ENCODE peak calls at places on chromosome 15, in nine cellular contexts. A is cardiac fibroblast, E is HFF-Myc, O is fibroblast of the aortic adventitia, N is activated B cell treated with CpG ODN at 0.5 μM for 24 hours, B is neural crest cell, H is prostate gland, V is fibroblast of lung, T is glutamatergic neuron. Q is an unnamed sample.

GRCh38 chr15:70299931-70300858 is 202.5 kb upstream of the TLE3 start:
- DNase-seq in T (no peak), N (peak), A (no peak), O (no peak), H (no peak), V (no peak), E (no peak), B (no peak), Q (no peak)

GRCh38 chr15:76964157-76964556 is 30.8 kb upstream of the PSTPIP1 start:
- DNase-seq in B (no peak), H (no peak), A (peak), E (no peak), O (no peak), T (no peak), V (no peak), N (no peak), Q (no peak)

GRCh38 chr15:78264304-78265136 is at the start of gene DNAJA4:
- DNase-seq in T (peak), H (peak), A (peak), E (no peak), N (peak), V (peak), B (no peak), O (no peak), Q (peak)

GRCh38 chr15:31333119-31333518 is 6.5 kb downstream of the KLF13 start:
- DNase-seq in E (no peak), V (no peak), A (no peak), T (no peak), O (no peak), N (no peak), H (no peak), B (no peak), Q (no peak)

GRCh38 chr15:40308844-40309189 is 1.1 kb upstream of the PLCB2 start:
- DNase-seq in A (no peak), V (no peak), E (no peak), T (no peak), H (no peak), O (no peak), B (no peak), N (no peak), Q (no peak)

GRCh38 chr15:51132384-51133139 is 37.9 kb upstream of the TNFAIP8L3 start:
- DNase-seq in N (no peak), E (no peak), T (peak), O (peak), B (peak), A (peak), V (peak), H (no peak), Q (peak)

GRCh38 chr15:73317651-73318462 is 50.9 kb downstream of the HCN4 start:
- DNase-seq in A (no peak), T (no peak), B (no peak), N (no peak), E (no peak), V (no peak), O (no peak), H (no peak), Q (no peak)

GRCh38 chr15:69760263-69760855 is 307.7 kb downstream of the RPLP1 start:
- DNase-seq in B (no peak), A (peak), E (no peak), T (no peak), N (no peak), O (peak), V (peak), H (no peak), Q (no peak)

GRCh38 chr15:92655178-92655995 is at the start of gene FAM174B:
- DNase-seq in O (no peak), V (peak), E (no peak), B (peak), H (peak), A (no peak), T (peak), N (no peak), Q (peak)

GRCh38 chr15:99424978-99425665 is 140.7 kb upstream of the MEF2A start:
- DNase-seq in T (peak), E (peak), B (no peak), H (no peak), V (peak), O (peak), N (peak), A (peak), Q (peak)

GRCh38 chr15:99102332-99103235 is 2.3 kb upstream of the SYNM start:
- DNase-seq in E (no peak), B (no peak), O (no peak), T (no peak), H (no peak), V (no peak), A (no peak), N (no peak), Q (no peak)

GRCh38 chr15:76321602-76322001 is 10.3 kb upstream of the ETFA start:
- DNase-seq in B (no peak), V (no peak), A (no peak), E (no peak), N (no peak), T (no peak), O (no peak), H (no peak), Q (no peak)

GRCh38 chr15:42577514-42578031 is 2.2 kb downstream of the STARD9 start:
- DNase-seq in N (no peak), T (no peak), V (peak), E (no peak), O (peak), B (no peak), A (peak), H (no peak), Q (no peak)

GRCh38 chr15:31341036-31341435 is 14.4 kb downstream of the KLF13 start:
- DNase-seq in T (no peak), O (no peak), E (no peak), N (no peak), A (no peak), B (no peak), H (no peak), V (no peak), Q (no peak)

GRCh38 chr15:101522091-101522490 is 32.6 kb upstream of the PCSK6 start:
- DNase-seq in A (no peak), H (no peak), V (no peak), E (no peak), T (no peak), O (no peak), N (no peak), B (no peak), Q (no peak)

GRCh38 chr15:78075490-78076230 is 1.9 kb downstream of the TBC1D2B start:
- DNase-seq in B (no peak), H (peak), A (peak), E (no peak), V (peak), T (peak), N (no peak), O (peak), Q (peak)

GRCh38 chr15:43794269-43795037 is 2.3 kb downstream of the SERF2 start:
- DNase-seq in T (no peak), B (no peak), V (peak), N (no peak), O (no peak), A (peak), H (no peak), E (no peak), Q (peak)

GRCh38 chr15:94555842-94556516 is 324.6 kb downstream of the MCTP2 start:
- DNase-seq in A (no peak), V (no peak), T (no peak), H (no peak), B (no peak), E (no peak), N (no peak), O (no peak), Q (no peak)

DNA sequence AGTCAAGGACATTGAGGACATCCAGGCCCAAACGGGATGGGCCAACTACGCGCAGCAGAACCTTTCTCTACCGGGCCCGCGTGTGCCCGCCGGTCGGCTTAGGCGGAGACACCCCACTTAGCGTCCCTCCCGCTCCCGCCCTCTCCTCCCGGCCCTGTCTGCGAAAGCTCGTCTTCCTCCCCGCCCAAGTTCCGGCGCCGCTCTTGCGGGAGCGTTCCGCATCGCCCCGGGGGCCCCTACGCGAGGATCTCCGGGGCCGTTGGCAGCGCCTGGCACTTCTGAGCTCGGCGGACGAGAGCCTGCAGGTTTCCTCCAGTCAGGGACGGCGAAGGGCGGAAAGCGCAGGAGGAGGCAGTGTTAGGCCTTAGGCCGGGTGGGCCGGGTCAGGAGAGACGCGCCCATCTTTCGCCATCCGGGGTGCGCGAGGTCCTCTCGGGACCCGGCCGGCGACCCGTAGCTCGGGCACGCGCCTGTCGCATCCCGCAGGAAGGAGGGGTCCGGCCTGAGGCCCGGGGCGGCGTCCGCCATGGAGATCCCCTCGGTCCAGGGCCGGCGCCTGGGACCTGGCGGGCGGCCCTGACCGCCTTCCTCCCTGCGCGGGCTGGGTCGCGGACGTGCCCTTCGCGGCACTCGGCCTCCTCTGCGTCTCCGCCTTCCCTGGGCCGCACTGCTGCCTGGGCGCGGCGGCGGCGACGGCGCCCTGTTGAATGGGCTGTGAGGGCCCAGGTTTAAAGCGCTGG is at the start of gene FEM1B:
- DNase-seq in A (peak), T (peak), O (peak), E (peak), B (peak), V (peak), H (peak), N (peak), Q (peak)
- TF ChIP-seq CTCF in A (no peak), T (no peak), O (no peak), E (no peak), B (no peak), V (no peak), H (peak), N (no peak), Q (no peak)

DNA sequence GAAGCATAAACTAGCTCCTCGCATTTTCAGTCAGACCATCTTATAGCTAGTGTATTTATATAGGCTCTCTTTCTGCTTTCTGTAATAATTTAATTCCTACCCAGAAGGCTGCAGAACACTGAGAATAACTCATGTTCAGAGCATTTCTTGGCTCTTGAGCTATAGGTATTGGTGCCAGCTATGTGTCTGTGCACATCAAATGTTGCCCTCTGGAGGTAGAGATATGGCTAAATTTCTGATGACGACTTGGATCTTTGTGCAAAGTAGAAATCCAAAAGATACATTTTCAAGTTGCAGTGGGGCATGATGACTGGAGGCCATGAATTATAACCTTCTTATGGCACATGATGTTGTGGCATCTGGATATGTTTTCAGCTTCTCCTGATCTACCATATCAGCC is 336.2 kb upstream of the TPM1 start:
- DNase-seq in H (no peak), T (no peak), V (peak), E (no peak), B (no peak), A (peak), O (peak), N (no peak), Q (no peak)
- TF ChIP-seq CTCF in H (no peak), T (no peak), V (no peak), E (no peak), B (no peak), A (no peak), O (no peak), N (no peak), Q (peak)

GRCh38 chr15:44813231-44813630 is 76.9 kb downstream of the TRIM69 start:
- DNase-seq in N (no peak), A (no peak), H (no peak), B (no peak), V (no peak), T (no peak), E (no peak), O (no peak), Q (no peak)

GRCh38 chr15:44811347-44811746 is 75.0 kb downstream of the TRIM69 start:
- DNase-seq in B (no peak), H (no peak), T (no peak), A (no peak), O (no peak), V (no peak), N (no peak), E (no peak), Q (no peak)

GRCh38 chr15:44808557-44808956 is 72.2 kb downstream of the TRIM69 start:
- DNase-seq in A (no peak), E (no peak), N (no peak), V (no peak), B (no peak), H (no peak), T (no peak), O (no peak), Q (no peak)

GRCh38 chr15:44810237-44810636 is 73.9 kb downstream of the TRIM69 start:
- DNase-seq in E (no peak), O (no peak), V (no peak), H (peak), A (no peak), N (no peak), B (no peak), T (no peak), Q (no peak)

GRCh38 chr15:44812029-44812517 is 75.7 kb downstream of the TRIM69 start:
- DNase-seq in B (no peak), V (no peak), H (peak), N (no peak), E (no peak), T (no peak), A (no peak), O (no peak), Q (no peak)
- TF ChIP-seq CTCF in B (no peak), V (no peak), H (no peak), N (no peak), E (no peak), T (no peak), A (no peak), O (no peak), Q (no peak)

DNA sequence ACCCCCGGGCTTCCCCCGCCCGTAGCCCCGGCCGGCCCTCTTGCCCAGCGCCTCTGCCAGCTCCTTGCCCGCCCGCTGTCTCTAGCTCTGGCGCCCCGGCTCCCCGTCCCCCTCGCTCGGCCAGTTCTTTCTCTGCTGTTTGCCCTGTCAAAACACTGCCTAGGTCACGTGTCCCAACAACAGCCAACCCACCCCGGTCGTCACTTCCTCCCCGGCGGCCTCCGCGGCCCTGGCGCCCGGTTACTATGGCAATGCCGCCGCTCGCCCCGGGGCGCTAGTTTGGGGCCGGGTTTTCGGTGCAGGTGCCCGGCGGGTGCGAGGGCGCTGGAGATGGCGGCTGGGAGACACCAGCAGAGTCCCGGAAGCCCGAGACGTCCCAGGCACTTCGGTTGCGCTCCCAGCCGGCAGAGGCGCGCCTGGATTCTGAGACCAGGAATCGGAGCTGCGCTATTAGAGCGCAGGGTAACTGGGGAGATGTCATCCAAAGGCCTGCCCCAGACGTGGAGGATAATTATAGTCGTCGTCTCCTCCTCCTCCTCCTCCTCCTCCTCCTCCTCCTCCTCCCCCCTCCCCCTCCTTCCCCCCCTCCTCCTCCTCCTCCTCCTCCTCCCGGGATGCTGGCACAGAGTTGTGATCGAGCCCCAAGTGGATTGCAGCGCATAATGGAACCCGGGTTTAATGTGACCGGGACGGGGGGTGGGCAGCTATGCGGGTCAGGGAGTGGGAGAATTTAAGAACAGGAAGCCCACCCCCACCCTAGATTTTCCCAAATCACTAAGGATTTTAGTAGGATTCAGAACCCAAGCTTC is at the start of gene ATOSA:
- DNase-seq in H (peak), E (peak), V (peak), O (peak), A (peak), T (peak), N (peak), B (peak), Q (peak)
- TF ChIP-seq CTCF in H (peak), E (no peak), V (peak), O (peak), A (peak), T (no peak), N (no peak), B (peak), Q (no peak)

DNA sequence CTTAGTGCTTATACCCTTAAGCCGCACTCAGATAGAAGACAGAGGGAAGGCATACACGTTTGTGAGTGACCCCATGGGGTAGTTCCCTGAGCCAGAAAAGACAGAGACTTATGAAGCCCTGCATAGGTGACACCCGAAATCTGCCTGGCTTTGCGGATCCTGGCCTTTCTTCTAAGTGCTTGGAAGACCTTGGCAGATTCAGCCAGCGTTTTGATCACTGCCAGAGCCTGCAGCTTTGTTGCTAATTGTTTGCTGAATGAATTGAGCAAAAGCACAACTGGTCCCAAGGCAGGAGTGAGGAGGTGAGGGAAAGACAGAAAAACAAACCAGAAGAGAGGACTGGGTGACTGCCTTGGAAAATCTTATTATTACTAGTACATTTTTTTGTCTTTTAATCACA is 168.3 kb upstream of the ICE2 start:
- DNase-seq in N (no peak), H (no peak), O (no peak), A (no peak), E (no peak), V (no peak), B (no peak), T (no peak), Q (no peak)
- TF ChIP-seq CTCF in N (no peak), H (no peak), O (no peak), A (no peak), E (no peak), V (no peak), B (no peak), T (no peak), Q (no peak)

GRCh38 chr15:89359471-89360293 is 25.1 kb upstream of the POLG start:
- DNase-seq in O (no peak), E (no peak), T (no peak), N (no peak), H (no peak), A (no peak), B (no peak), V (no peak), Q (no peak)

GRCh38 chr15:89353991-89354390 is 19.4 kb upstream of the POLG start:
- DNase-seq in V (no peak), O (no peak), T (no peak), N (no peak), H (no peak), B (no peak), A (no peak), E (no peak), Q (no peak)

GRCh38 chr15:89358435-89358754 is 23.8 kb upstream of the POLG start:
- DNase-seq in N (no peak), B (no peak), V (no peak), O (no peak), T (no peak), H (no peak), E (no peak), A (no peak), Q (no peak)

GRCh38 chr15:89358755-89359439 is 24.3 kb upstream of the POLG start:
- DNase-seq in E (no peak), B (peak), A (peak), V (peak), T (peak), N (peak), O (peak), H (peak), Q (peak)

DNA sequence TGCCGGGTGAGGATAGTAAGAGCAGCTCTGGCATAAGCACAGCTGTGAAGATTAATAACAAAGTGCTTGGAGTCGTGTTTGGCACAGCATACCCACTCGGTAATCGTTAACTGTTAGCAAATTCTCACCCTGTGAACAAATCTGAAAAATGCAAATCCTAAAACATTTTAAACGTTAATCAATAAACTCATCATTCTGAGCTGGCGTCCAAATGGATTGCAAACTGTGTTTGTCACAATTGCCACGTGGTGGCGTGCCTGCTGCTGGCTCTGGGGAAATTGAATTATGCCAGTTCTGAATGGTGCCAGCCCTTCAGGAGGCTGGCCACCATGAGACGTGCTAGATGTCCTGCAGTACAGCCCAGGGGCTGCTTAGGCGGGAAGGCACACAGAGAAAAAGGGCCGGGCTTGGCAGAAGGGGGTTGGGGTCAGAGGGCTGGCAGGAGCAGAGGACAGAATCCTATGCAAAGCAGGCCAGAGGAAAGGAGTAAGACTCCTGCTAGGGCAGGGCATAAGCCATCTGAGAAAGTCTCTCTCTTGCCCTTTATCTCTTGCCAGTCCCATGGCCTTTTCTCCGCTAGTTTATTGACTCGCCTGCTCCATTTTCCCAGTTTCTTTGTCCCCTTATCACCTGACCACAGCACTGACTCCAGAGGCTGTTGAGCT is 22.1 kb upstream of the POLG start:
- DNase-seq in T (no peak), E (no peak), V (no peak), B (no peak), N (no peak), O (no peak), A (peak), H (no peak), Q (peak)
- TF ChIP-seq CTCF in T (peak), E (peak), V (no peak), B (peak), N (no peak), O (peak), A (no peak), H (no peak), Q (peak)

GRCh38 chr15:96415513-96416217 is 85.2 kb downstream of the NR2F2 start:
- DNase-seq in N (no peak), E (no peak), O (no peak), V (no peak), B (no peak), A (no peak), T (no peak), H (no peak), Q (no peak)
- TF ChIP-seq CTCF in N (no peak), E (no peak), O (no peak), V (no peak), B (no peak), A (no peak), T (no peak), H (no peak), Q (no peak)

GRCh38 chr15:26298666-26299065 is 435.5 kb upstream of the ATP10A start:
- DNase-seq in B (no peak), H (no peak), E (no peak), T (no peak), N (no peak), O (no peak), V (no peak), A (no peak), Q (no peak)

GRCh38 chr15:26295331-26295730 is 432.2 kb upstream of the ATP10A start:
- DNase-seq in A (no peak), H (no peak), B (no peak), N (no peak), V (no peak), O (no peak), E (no peak), T (no peak), Q (no peak)

GRCh38 chr15:26298010-26298661 is 435.0 kb upstream of the ATP10A start:
- DNase-seq in H (no peak), B (no peak), A (no peak), N (no peak), T (no peak), O (no peak), V (no peak), E (no peak), Q (no peak)

GRCh38 chr15:26294062-26294689 is 431.0 kb upstream of the ATP10A start:
- DNase-seq in H (no peak), V (no peak), B (no peak), N (no peak), T (peak), O (no peak), E (no peak), A (no peak), Q (no peak)
- TF ChIP-seq CTCF in H (no peak), V (no peak), B (no peak), N (no peak), T (no peak), O (no peak), E (no peak), A (no peak), Q (no peak)

Q was measured in BE2C.